ENCODE peak calls at places on chromosomes 16 and 17, in five cellular contexts. One of them, this sample, is unnamed.

GRCh38 chr17:79944821-79945391 is 90.8 kb downstream of the TBC1D16 start:
- DNase-seq in uterus: no peak
- DNase-seq in neuronal stem cell: no peak
- DNase-seq in fibroblast of lung: no peak
- DNase-seq in adipocyte: no peak
- DNase-seq in this sample: peak; percentile 37

GRCh38 chr17:71180801-71181385 is 939.9 kb upstream of the SOX9 start:
- DNase-seq in uterus: no peak
- DNase-seq in neuronal stem cell: no peak
- DNase-seq in fibroblast of lung: peak; percentile 57
- DNase-seq in adipocyte: no peak
- DNase-seq in this sample: no peak

GRCh38 chr17:62996221-62996620 is 30.2 kb downstream of the TANC2 start:
- DNase-seq in uterus: no peak
- DNase-seq in neuronal stem cell: no peak
- DNase-seq in fibroblast of lung: no peak
- DNase-seq in adipocyte: no peak
- DNase-seq in this sample: no peak

GRCh38 chr17:80892900-80893603 is 98.6 kb upstream of the CHMP6 start:
- DNase-seq in uterus: no peak
- DNase-seq in neuronal stem cell: no peak
- DNase-seq in fibroblast of lung: peak; percentile 95
- DNase-seq in adipocyte: peak; percentile 26
- DNase-seq in this sample: no peak

GRCh38 chr16:85168732-85169256 is 56.5 kb upstream of the CIBAR2 start:
- DNase-seq in uterus: peak; percentile 80
- DNase-seq in neuronal stem cell: peak; percentile 69
- DNase-seq in fibroblast of lung: peak; percentile 63
- DNase-seq in adipocyte: peak; percentile 81
- DNase-seq in this sample: peak; percentile 87

GRCh38 chr17:49552070-49552751 is 23.5 kb upstream of the NXPH3 start:
- DNase-seq in uterus: no peak
- DNase-seq in neuronal stem cell: no peak
- DNase-seq in fibroblast of lung: peak; percentile 13
- DNase-seq in adipocyte: no peak
- DNase-seq in this sample: no peak

GRCh38 chr17:49359990-49360795 is 1.9 kb downstream of the ZNF652 start:
- DNase-seq in uterus: no peak
- DNase-seq in neuronal stem cell: no peak
- DNase-seq in fibroblast of lung: no peak
- DNase-seq in adipocyte: peak; percentile 46
- DNase-seq in this sample: no peak

GRCh38 chr16:68377667-68378420 is 67.0 kb downstream of the PRMT7 start:
- DNase-seq in uterus: no peak
- DNase-seq in neuronal stem cell: no peak
- DNase-seq in fibroblast of lung: peak; percentile 33
- DNase-seq in adipocyte: no peak
- DNase-seq in this sample: no peak

GRCh38 chr16:19505600-19506303 is 16.1 kb downstream of the GDE1 start:
- DNase-seq in uterus: no peak
- DNase-seq in neuronal stem cell: no peak
- DNase-seq in fibroblast of lung: peak; percentile 80
- DNase-seq in adipocyte: peak; percentile 28
- DNase-seq in this sample: no peak

GRCh38 chr17:44314031-44314430 is 5.6 kb downstream of the RUNDC3A start:
- DNase-seq in uterus: no peak
- DNase-seq in neuronal stem cell: no peak
- DNase-seq in fibroblast of lung: no peak
- DNase-seq in adipocyte: no peak
- DNase-seq in this sample: no peak

GRCh38 chr17:17018021-17018441 is 24.2 kb upstream of the MPRIP start:
- DNase-seq in uterus: no peak
- DNase-seq in neuronal stem cell: no peak
- DNase-seq in fibroblast of lung: no peak
- DNase-seq in adipocyte: no peak
- DNase-seq in this sample: no peak

GRCh38 chr16:87702325-87702811 is 63.4 kb downstream of the KLHDC4 start:
- DNase-seq in uterus: no peak
- DNase-seq in neuronal stem cell: no peak
- DNase-seq in fibroblast of lung: no peak
- DNase-seq in adipocyte: peak; percentile 34
- DNase-seq in this sample: no peak

GRCh38 chr17:48998557-48999440 is 1.6 kb downstream of the IGF2BP1 start:
- DNase-seq in uterus: no peak
- DNase-seq in neuronal stem cell: no peak
- DNase-seq in fibroblast of lung: peak; percentile 43
- DNase-seq in adipocyte: peak; percentile 64
- DNase-seq in this sample: no peak

GRCh38 chr16:17396762-17397498 is 73.8 kb downstream of the XYLT1 start:
- DNase-seq in uterus: peak; percentile 42
- DNase-seq in neuronal stem cell: no peak
- DNase-seq in fibroblast of lung: peak; percentile 51
- DNase-seq in adipocyte: peak; percentile 64
- DNase-seq in this sample: peak; percentile 50

GRCh38 chr16:80580109-80580832 is 39.5 kb downstream of the DYNLRB2 start:
- DNase-seq in uterus: no peak
- DNase-seq in neuronal stem cell: no peak
- DNase-seq in fibroblast of lung: peak; percentile 92
- DNase-seq in adipocyte: no peak
- DNase-seq in this sample: no peak

GRCh38 chr17:12985431-12986285 is 32.2 kb downstream of the ELAC2 start:
- DNase-seq in uterus: no peak
- DNase-seq in neuronal stem cell: no peak
- DNase-seq in fibroblast of lung: peak; percentile 78
- DNase-seq in adipocyte: no peak
- DNase-seq in this sample: no peak

GRCh38 chr16:6967796-6968195 is 364.8 kb upstream of the RBFOX1 start:
- DNase-seq in uterus: no peak
- DNase-seq in neuronal stem cell: no peak
- DNase-seq in fibroblast of lung: no peak
- DNase-seq in adipocyte: no peak
- DNase-seq in this sample: no peak

GRCh38 chr16:46972429-46972970 is 974 bp downstream of the DNAJA2 start:
- DNase-seq in uterus: no peak
- DNase-seq in neuronal stem cell: no peak
- DNase-seq in fibroblast of lung: peak; percentile 43
- DNase-seq in adipocyte: peak; percentile 53
- DNase-seq in this sample: no peak

GRCh38 chr16:15396948-15397594 is 1.5 kb downstream of the MPV17L start:
- DNase-seq in uterus: no peak
- DNase-seq in neuronal stem cell: no peak
- DNase-seq in fibroblast of lung: no peak
- DNase-seq in adipocyte: no peak
- DNase-seq in this sample: no peak

GRCh38 chr16:17270111-17270510 is 200.6 kb downstream of the XYLT1 start:
- DNase-seq in uterus: no peak
- DNase-seq in neuronal stem cell: no peak
- DNase-seq in fibroblast of lung: no peak
- DNase-seq in adipocyte: no peak
- DNase-seq in this sample: peak; percentile 37

GRCh38 chr17:18932360-18933055 is 19.5 kb upstream of the SLC5A10 start:
- DNase-seq in uterus: no peak
- DNase-seq in neuronal stem cell: no peak
- DNase-seq in fibroblast of lung: no peak
- DNase-seq in adipocyte: no peak
- DNase-seq in this sample: no peak

GRCh38 chr16:75208242-75208825 is 1.4 kb upstream of the CTRB2 start:
- DNase-seq in uterus: no peak
- DNase-seq in neuronal stem cell: no peak
- DNase-seq in fibroblast of lung: no peak
- DNase-seq in adipocyte: no peak
- DNase-seq in this sample: no peak

GRCh38 chr16:75209944-75210343 is 3.0 kb upstream of the CTRB2 start:
- DNase-seq in uterus: no peak
- DNase-seq in neuronal stem cell: no peak
- DNase-seq in fibroblast of lung: no peak
- DNase-seq in adipocyte: no peak
- DNase-seq in this sample: no peak

GRCh38 chr16:75208861-75209505 is 2.0 kb upstream of the CTRB2 start:
- DNase-seq in uterus: no peak
- DNase-seq in neuronal stem cell: no peak
- DNase-seq in fibroblast of lung: no peak
- DNase-seq in adipocyte: no peak
- DNase-seq in this sample: no peak

GRCh38 chr16:75206749-75207451 is at the start of gene CTRB2:
- DNase-seq in uterus: no peak
- DNase-seq in neuronal stem cell: no peak
- DNase-seq in fibroblast of lung: no peak
- DNase-seq in adipocyte: no peak
- DNase-seq in this sample: no peak

GRCh38 chr16:75207831-75208230 is 870 bp upstream of the CTRB2 start:
- DNase-seq in uterus: no peak
- DNase-seq in neuronal stem cell: no peak
- DNase-seq in fibroblast of lung: no peak
- DNase-seq in adipocyte: no peak
- DNase-seq in this sample: no peak
- H3K4me3 ChIP-seq in uterus: no peak overlapping the region
- H3K4me3 ChIP-seq in neuronal stem cell: no peak overlapping the region
- H3K4me3 ChIP-seq in fibroblast of lung: no peak overlapping the region
- H3K4me3 ChIP-seq in adipocyte: no peak overlapping the region
- H3K4me3 ChIP-seq in this sample: no peak overlapping the region

GRCh38 chr17:77474292-77474988 is 333.7 kb downstream of the SEC14L1 start:
- DNase-seq in uterus: no peak
- DNase-seq in neuronal stem cell: no peak
- DNase-seq in fibroblast of lung: peak; percentile 66
- DNase-seq in adipocyte: peak; percentile 39
- DNase-seq in this sample: peak; percentile 53
- H3K4me1 ChIP-seq in uterus: peaks cover 74% of the 10 kb centered on the region
- H3K4me1 ChIP-seq in neuronal stem cell: peaks cover 54% of the 10 kb centered on the region
- H3K4me1 ChIP-seq in fibroblast of lung: peaks cover 73% of the 10 kb centered on the region
- H3K4me1 ChIP-seq in adipocyte: peaks cover 89% of the 10 kb centered on the region
- H3K4me1 ChIP-seq in this sample: peaks cover 58% of the 10 kb centered on the region

GRCh38 chr16:165218-165538 is 600 bp upstream of the HBM start:
- DNase-seq in uterus: no peak
- DNase-seq in neuronal stem cell: no peak
- DNase-seq in fibroblast of lung: no peak
- DNase-seq in adipocyte: no peak
- DNase-seq in this sample: no peak

GRCh38 chr16:166375-167116 is 768 bp downstream of the HBM start:
- DNase-seq in uterus: no peak
- DNase-seq in neuronal stem cell: no peak
- DNase-seq in fibroblast of lung: no peak
- DNase-seq in adipocyte: no peak
- DNase-seq in this sample: no peak

GRCh38 chr16:167117-167462 is 1.3 kb downstream of the HBM start:
- DNase-seq in uterus: no peak
- DNase-seq in neuronal stem cell: no peak
- DNase-seq in fibroblast of lung: no peak
- DNase-seq in adipocyte: no peak
- DNase-seq in this sample: no peak

GRCh38 chr16:168424-168823 is 2.6 kb downstream of the HBM start:
- DNase-seq in uterus: no peak
- DNase-seq in neuronal stem cell: no peak
- DNase-seq in fibroblast of lung: no peak
- DNase-seq in adipocyte: no peak
- DNase-seq in this sample: no peak

GRCh38 chr16:165539-166374 is at the start of gene HBM:
- DNase-seq in uterus: no peak
- DNase-seq in neuronal stem cell: no peak
- DNase-seq in fibroblast of lung: no peak
- DNase-seq in adipocyte: no peak
- DNase-seq in this sample: no peak
- H3K4me3 ChIP-seq in uterus: no peak within 1 kb of the TSS
- H3K4me3 ChIP-seq in neuronal stem cell: peak within 1 kb of the TSS; percentile 60
- H3K4me3 ChIP-seq in fibroblast of lung: no peak within 1 kb of the TSS
- H3K4me3 ChIP-seq in adipocyte: no peak within 1 kb of the TSS
- H3K4me3 ChIP-seq in this sample: no peak within 1 kb of the TSS

GRCh38 chr17:27324940-27325339 is 31.0 kb downstream of the WSB1 start:
- DNase-seq in uterus: no peak
- DNase-seq in neuronal stem cell: no peak
- DNase-seq in fibroblast of lung: no peak
- DNase-seq in adipocyte: no peak
- DNase-seq in this sample: no peak
- H3K4me1 ChIP-seq in uterus: peaks cover 13% of the 10 kb centered on the region
- H3K4me1 ChIP-seq in neuronal stem cell: peaks cover 3% of the 10 kb centered on the region
- H3K4me1 ChIP-seq in fibroblast of lung: no peaks in the 10 kb centered on the region
- H3K4me1 ChIP-seq in adipocyte: peaks cover 15% of the 10 kb centered on the region
- H3K4me1 ChIP-seq in this sample: peaks cover 8% of the 10 kb centered on the region

DNA sequence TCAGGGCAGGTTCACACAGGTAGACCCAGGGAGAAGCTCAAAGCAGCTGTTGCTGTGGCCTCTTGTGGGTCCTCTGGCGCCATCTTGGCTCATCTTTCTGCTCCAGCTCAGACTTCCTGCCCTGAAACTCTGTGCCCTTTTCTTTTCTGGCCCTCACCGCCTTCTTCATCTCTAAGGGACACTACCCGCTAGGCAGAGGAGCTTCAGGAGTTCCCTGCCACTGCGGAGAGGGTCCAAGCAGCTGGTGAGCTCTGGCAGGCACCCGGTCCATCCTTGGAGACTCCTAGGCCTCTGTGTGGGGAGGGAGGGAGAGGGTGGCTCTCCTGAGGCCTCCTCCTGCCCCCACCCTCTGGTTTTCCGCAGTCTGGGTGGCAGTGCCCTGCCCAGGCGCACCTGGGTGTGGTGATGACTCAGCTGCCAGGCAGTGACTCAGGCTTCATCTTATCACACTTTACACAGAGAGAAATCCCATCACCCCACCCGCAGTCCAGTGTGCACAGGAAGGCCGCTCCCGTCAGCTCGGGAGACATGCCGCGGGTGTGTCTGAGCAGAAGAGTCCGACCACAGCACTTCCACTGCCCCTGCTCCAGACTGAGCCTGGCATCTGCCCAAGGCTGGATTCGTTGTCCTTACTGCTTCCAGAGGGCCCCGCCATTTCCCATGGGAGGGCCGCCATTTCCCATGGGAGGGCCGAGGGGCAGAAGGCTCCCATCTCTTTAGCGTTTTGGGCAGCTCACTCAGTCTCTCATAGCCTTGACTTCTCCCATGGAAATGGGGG is 7.3 kb downstream of the NT5C start:
- DNase-seq in uterus: peak; percentile 57
- DNase-seq in neuronal stem cell: no peak
- DNase-seq in fibroblast of lung: peak; percentile 86
- DNase-seq in adipocyte: no peak
- DNase-seq in this sample: peak; percentile 55
- H3K4me3 ChIP-seq in uterus: no peak overlapping the region
- H3K4me3 ChIP-seq in neuronal stem cell: no peak overlapping the region
- H3K4me3 ChIP-seq in fibroblast of lung: no peak overlapping the region
- H3K4me3 ChIP-seq in adipocyte: no peak overlapping the region
- H3K4me3 ChIP-seq in this sample: no peak overlapping the region

DNA sequence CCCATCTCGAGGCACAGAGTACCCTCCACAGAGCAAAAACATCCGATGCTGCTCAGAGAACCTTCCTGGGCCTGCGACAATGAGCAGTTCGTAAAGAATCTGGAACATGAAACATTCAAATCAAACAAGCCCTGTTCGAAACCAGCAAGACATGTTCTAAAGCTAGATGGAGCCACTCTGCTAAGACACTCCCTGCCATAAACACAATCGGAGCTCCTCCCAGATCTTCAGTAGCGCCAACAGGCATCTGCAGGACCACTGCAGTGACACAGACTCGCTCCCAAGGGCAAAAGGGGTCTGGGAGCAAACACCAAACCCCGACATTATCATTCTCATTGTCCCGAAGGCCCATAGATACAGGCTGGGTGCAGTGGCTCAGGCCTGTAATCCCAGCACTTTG is 108.7 kb downstream of the ZFHX3 start:
- DNase-seq in uterus: peak; percentile 54
- DNase-seq in neuronal stem cell: no peak
- DNase-seq in fibroblast of lung: peak; percentile 42
- DNase-seq in adipocyte: no peak
- DNase-seq in this sample: no peak
- H3K4me1 ChIP-seq in uterus: peaks cover 7% of the 10 kb centered on the region
- H3K4me1 ChIP-seq in neuronal stem cell: peaks cover 13% of the 10 kb centered on the region
- H3K4me1 ChIP-seq in fibroblast of lung: peaks cover 14% of the 10 kb centered on the region
- H3K4me1 ChIP-seq in adipocyte: peaks cover 38% of the 10 kb centered on the region
- H3K4me1 ChIP-seq in this sample: peaks cover 7% of the 10 kb centered on the region

GRCh38 chr17:2795412-2796163 is 650 bp upstream of the RAP1GAP2 start:
- DNase-seq in uterus: no peak
- DNase-seq in neuronal stem cell: no peak
- DNase-seq in fibroblast of lung: no peak
- DNase-seq in adipocyte: no peak
- DNase-seq in this sample: no peak
- H3K4me3 ChIP-seq in uterus: no peak overlapping the region
- H3K4me3 ChIP-seq in neuronal stem cell: peak overlapping the region; percentile 7
- H3K4me3 ChIP-seq in fibroblast of lung: no peak overlapping the region
- H3K4me3 ChIP-seq in adipocyte: no peak overlapping the region
- H3K4me3 ChIP-seq in this sample: no peak overlapping the region

This sample was measured in ovary.